ENCODE peak calls at places on chromosomes 13 and 19, in seven cellular contexts. N, U, T, E, J, S and O are unnamed samples.

GRCh38 chr19:12834976-12835757 is 788 bp upstream of the RTBDN start:
- DNase-seq in N (no peak), U (peak; percentile 52), T (no peak), E (peak; percentile 73), J (no peak), S (no peak), O (no peak)

GRCh38 chr13:31945202-31945978 is 86.2 kb upstream of the FRY start:
- DNase-seq in N (peak; percentile 45), U (peak; percentile 55), T (peak; percentile 81), E (peak; percentile 39), J (no peak), S (peak; percentile 34), O (no peak)

GRCh38 chr13:92676246-92676645 is 550.4 kb upstream of the GPC6 start:
- DNase-seq in N (no peak), U (no peak), T (no peak), E (no peak), J (no peak), S (no peak), O (no peak)

GRCh38 chr13:50344717-50345116 is 329.5 kb downstream of the KCNRG start:
- DNase-seq in N (no peak), U (no peak), T (no peak), E (no peak), J (no peak), S (no peak), O (no peak)

GRCh38 chr13:94454906-94455305 is 24.6 kb downstream of the DCT start:
- DNase-seq in N (no peak), U (no peak), T (peak; percentile 1), E (no peak), J (no peak), S (no peak), O (no peak)

GRCh38 chr19:57437931-57438330 is 2.8 kb downstream of the ZNF749 start:
- DNase-seq in N (no peak), U (no peak), T (peak; percentile 18), E (no peak), J (no peak), S (no peak), O (no peak)

GRCh38 chr13:90800082-90800746 is 547.3 kb upstream of the MIR17HG start:
- DNase-seq in N (peak; percentile 7), U (no peak), T (no peak), E (no peak), J (no peak), S (peak; percentile 1), O (no peak)

GRCh38 chr19:38653028-38653571 is 5.7 kb downstream of the ACTN4 start:
- DNase-seq in N (peak; percentile 78), U (no peak), T (peak; percentile 51), E (no peak), J (no peak), S (peak; percentile 54), O (no peak)

GRCh38 chr19:47699360-47699917 is 13.8 kb upstream of the EHD2 start:
- DNase-seq in N (peak; percentile 57), U (peak; percentile 72), T (peak; percentile 34), E (peak; percentile 82), J (no peak), S (peak; percentile 60), O (peak; percentile 37)

GRCh38 chr19:53467503-53468262 is at the start of gene ZNF813:
- DNase-seq in N (peak; percentile 87), U (peak; percentile 93), T (peak; percentile 76), E (peak; percentile 93), J (peak; percentile 73), S (peak; percentile 93), O (peak; percentile 94)

GRCh38 chr19:38386968-38387549 is 775 bp downstream of the GGN start:
- DNase-seq in N (no peak), U (no peak), T (no peak), E (no peak), J (no peak), S (no peak), O (no peak)

GRCh38 chr19:29831686-29832085 is 19.9 kb downstream of the CCNE1 start:
- DNase-seq in N (no peak), U (no peak), T (no peak), E (no peak), J (no peak), S (no peak), O (no peak)

GRCh38 chr13:113946409-113947181 is 27.3 kb downstream of the C13orf46 start:
- DNase-seq in N (no peak), U (no peak), T (no peak), E (no peak), J (no peak), S (no peak), O (no peak)

GRCh38 chr19:18349524-18350128 is 9.2 kb downstream of the PGPEP1 start:
- DNase-seq in N (peak; percentile 61), U (peak; percentile 51), T (peak; percentile 65), E (no peak), J (no peak), S (peak; percentile 76), O (no peak)

GRCh38 chr19:373391-374182 is 29.0 kb upstream of the MIER2 start:
- DNase-seq in N (no peak), U (no peak), T (no peak), E (no peak), J (no peak), S (no peak), O (no peak)

GRCh38 chr13:31998131-31998530 is 33.4 kb upstream of the FRY start:
- DNase-seq in N (no peak), U (peak; percentile 85), T (no peak), E (no peak), J (no peak), S (peak; percentile 86), O (no peak)

GRCh38 chr13:21529102-21529893 is 70.2 kb upstream of the ZDHHC20 start:
- DNase-seq in N (no peak), U (no peak), T (no peak), E (no peak), J (no peak), S (no peak), O (no peak)

GRCh38 chr13:73451120-73452029 is 392.6 kb downstream of the KLF5 start:
- DNase-seq in N (no peak), U (no peak), T (no peak), E (no peak), J (no peak), S (no peak), O (no peak)
- H3K4me2 ChIP-seq in N (no peak overlapping the region), U (no peak overlapping the region), T (no peak overlapping the region), E (no peak overlapping the region), J (no peak overlapping the region), S (no peak overlapping the region), O (no peak overlapping the region)

DNA sequence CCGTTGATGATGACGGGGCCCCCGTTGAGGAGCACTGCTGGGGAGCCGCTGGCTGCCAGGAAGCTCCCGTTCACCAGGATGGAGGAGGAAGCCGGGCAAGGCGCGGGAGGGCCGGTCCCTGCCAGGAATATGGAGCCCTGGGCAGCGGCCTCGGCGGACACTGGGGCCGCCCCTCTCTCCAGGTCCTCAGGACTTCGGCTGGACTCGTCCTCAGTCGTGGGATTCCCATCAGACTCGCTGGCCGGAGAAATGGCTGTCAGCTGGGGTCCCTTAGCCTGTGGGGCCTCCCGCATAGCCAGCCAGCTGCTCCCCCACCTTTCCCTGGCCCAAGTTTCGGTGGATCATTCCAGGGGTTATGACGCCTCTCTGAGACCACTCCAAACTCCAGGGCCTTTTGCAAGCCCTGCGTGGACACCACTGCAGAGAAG is 2.1 kb downstream of the SIX5 start:
- DNase-seq in N (no peak), U (no peak), T (peak; percentile 16), E (no peak), J (no peak), S (peak; percentile 39), O (no peak)
- H3K18ac ChIP-seq in N (peak overlapping the region; percentile 85), U (peak overlapping the region; percentile 77), T (peak overlapping the region; percentile 62), E (peak overlapping the region; percentile 21), J (peak overlapping the region; percentile 83), S (peak overlapping the region; percentile 15), O (peak overlapping the region; percentile 97)

GRCh38 chr19:33225458-33225925 is at the start of gene SLC7A10:
- DNase-seq in N (no peak), U (no peak), T (no peak), E (no peak), J (no peak), S (no peak), O (no peak)
- H3K4me2 ChIP-seq in N (peak within 1 kb of the TSS; percentile 43), U (peak within 1 kb of the TSS; percentile 17), T (no peak within 1 kb of the TSS), E (peak within 1 kb of the TSS; percentile 71), J (peak within 1 kb of the TSS; percentile 87), S (peak within 1 kb of the TSS; percentile 45), O (peak within 1 kb of the TSS; percentile 77)

GRCh38 chr13:60538566-60538965 is 141.5 kb downstream of the TDRD3 start:
- DNase-seq in N (no peak), U (peak; percentile 5), T (no peak), E (no peak), J (no peak), S (no peak), O (no peak)

GRCh38 chr13:60540276-60540675 is 143.3 kb downstream of the TDRD3 start:
- DNase-seq in N (no peak), U (no peak), T (no peak), E (no peak), J (no peak), S (no peak), O (no peak)
- H3K18ac ChIP-seq in N (no peak overlapping the region), U (no peak overlapping the region), T (no peak overlapping the region), E (no peak overlapping the region), J (no peak overlapping the region), S (no peak overlapping the region), O (no peak overlapping the region)